ENCODE peak calls at places on chromosomes 3 and 15, in five cellular contexts. I, K, C, V and E are unnamed samples.

GRCh38 chr15:51132384-51133139 is 37.9 kb upstream of the TNFAIP8L3 start:
- DNase-seq in I (no peak), K (peak; percentile 74), C (peak; percentile 95), V (no peak), E (peak; percentile 77)

GRCh38 chr3:136428167-136428566 is 178.0 kb downstream of the PCCB start:
- DNase-seq in I (no peak), K (no peak), C (peak; percentile 6), V (no peak), E (no peak)

GRCh38 chr15:40909662-40910625 is 15.7 kb downstream of the VPS18 start:
- DNase-seq in I (no peak), K (no peak), C (peak; percentile 72), V (no peak), E (no peak)

GRCh38 chr15:38398134-38398533 is 55.8 kb upstream of the FAM98B start:
- DNase-seq in I (no peak), K (no peak), C (peak; percentile 96), V (peak; percentile 38), E (peak; percentile 52)

GRCh38 chr15:76393614-76394013 is 57.0 kb downstream of the ISL2 start:
- DNase-seq in I (no peak), K (no peak), C (peak; percentile 49), V (no peak), E (no peak)

GRCh38 chr15:77026501-77027110 is 31.7 kb downstream of the PSTPIP1 start:
- DNase-seq in I (no peak), K (no peak), C (no peak), V (no peak), E (no peak)

GRCh38 chr3:136862611-136862951 is 573 bp downstream of the NCK1 start:
- DNase-seq in I (no peak), K (peak; percentile 68), C (peak; percentile 79), V (peak; percentile 48), E (peak; percentile 49)

GRCh38 chr3:143849854-143850549 is 1.7 kb upstream of the SLC9A9 start:
- DNase-seq in I (no peak), K (no peak), C (peak; percentile 91), V (no peak), E (no peak)

GRCh38 chr3:10437995-10438901 is 67.1 kb downstream of the ATP2B2 start:
- DNase-seq in I (no peak), K (no peak), C (peak; percentile 6), V (no peak), E (no peak)

GRCh38 chr15:42202653-42203052 is 5.5 kb downstream of the VPS39 start:
- DNase-seq in I (no peak), K (no peak), C (no peak), V (no peak), E (no peak)

GRCh38 chr3:65669163-65669875 is 369.4 kb downstream of the MAGI1 start:
- DNase-seq in I (no peak), K (no peak), C (peak; percentile 83), V (no peak), E (no peak)

GRCh38 chr3:183313764-183314163 is 60.7 kb downstream of the B3GNT5 start:
- DNase-seq in I (no peak), K (no peak), C (no peak), V (no peak), E (no peak)

GRCh38 chr3:170483485-170484262 is 65.0 kb downstream of the CLDN11 start:
- DNase-seq in I (no peak), K (no peak), C (no peak), V (no peak), E (no peak)

GRCh38 chr3:72171946-72172345 is 387.0 kb upstream of the PROK2 start:
- DNase-seq in I (no peak), K (peak; percentile 85), C (peak; percentile 16), V (peak; percentile 33), E (peak; percentile 48)

GRCh38 chr3:36729204-36730056 is 34.9 kb downstream of the DCLK3 start:
- DNase-seq in I (no peak), K (no peak), C (peak; percentile 73), V (no peak), E (no peak)

GRCh38 chr3:47000198-47000815 is 20.8 kb downstream of the NBEAL2 start:
- DNase-seq in I (no peak), K (no peak), C (no peak), V (no peak), E (no peak)

GRCh38 chr3:49006591-49007067 is 562 bp upstream of the WDR6 start:
- DNase-seq in I (peak; percentile 25), K (peak; percentile 70), C (peak; percentile 72), V (peak; percentile 50), E (peak; percentile 56)

GRCh38 chr3:37227870-37228549 is 53.6 kb upstream of the LRRFIP2 start:
- DNase-seq in I (no peak), K (no peak), C (no peak), V (no peak), E (no peak)

GRCh38 chr15:31267161-31268107 is 59.2 kb upstream of the KLF13 start:
- DNase-seq in I (peak; percentile 5), K (no peak), C (no peak), V (peak; percentile 11), E (peak; percentile 8)

GRCh38 chr3:57755368-57756021 is 614 bp upstream of the SLMAP start:
- DNase-seq in I (no peak), K (no peak), C (peak; percentile 60), V (peak; percentile 23), E (peak; percentile 80)

GRCh38 chr3:45544024-45544718 is 50.4 kb upstream of the LIMD1 start:
- DNase-seq in I (no peak), K (no peak), C (no peak), V (no peak), E (no peak)

GRCh38 chr15:99123706-99124451 is 19.0 kb downstream of the SYNM start:
- DNase-seq in I (no peak), K (peak; percentile 86), C (peak; percentile 93), V (peak; percentile 87), E (peak; percentile 80)

GRCh38 chr15:80404057-80404718 is at the start of gene ARNT2:
- DNase-seq in I (no peak), K (peak; percentile 20), C (peak; percentile 5), V (peak; percentile 24), E (no peak)

GRCh38 chr3:180934638-180935037 is 22.2 kb downstream of the FXR1 start:
- DNase-seq in I (no peak), K (no peak), C (no peak), V (no peak), E (no peak)

GRCh38 chr3:63990733-63991132 is 32.6 kb downstream of the PSMD6 start:
- DNase-seq in I (no peak), K (no peak), C (no peak), V (no peak), E (no peak)

GRCh38 chr15:65416845-65417416 is 5.8 kb downstream of the IGDCC4 start:
- DNase-seq in I (no peak), K (peak; percentile 83), C (peak; percentile 75), V (peak; percentile 62), E (peak; percentile 73)

GRCh38 chr3:177470200-177470941 is 273.1 kb upstream of the TBL1XR1 start:
- DNase-seq in I (no peak), K (no peak), C (no peak), V (no peak), E (no peak)

GRCh38 chr3:177467268-177467985 is 270.1 kb upstream of the TBL1XR1 start:
- DNase-seq in I (no peak), K (no peak), C (no peak), V (no peak), E (no peak)

GRCh38 chr3:177468816-177469590 is 271.7 kb upstream of the TBL1XR1 start:
- DNase-seq in I (no peak), K (no peak), C (peak; percentile 86), V (no peak), E (no peak)

GRCh38 chr3:177466076-177466475 is 268.8 kb upstream of the TBL1XR1 start:
- DNase-seq in I (no peak), K (no peak), C (peak; percentile 34), V (no peak), E (no peak)

DNA sequence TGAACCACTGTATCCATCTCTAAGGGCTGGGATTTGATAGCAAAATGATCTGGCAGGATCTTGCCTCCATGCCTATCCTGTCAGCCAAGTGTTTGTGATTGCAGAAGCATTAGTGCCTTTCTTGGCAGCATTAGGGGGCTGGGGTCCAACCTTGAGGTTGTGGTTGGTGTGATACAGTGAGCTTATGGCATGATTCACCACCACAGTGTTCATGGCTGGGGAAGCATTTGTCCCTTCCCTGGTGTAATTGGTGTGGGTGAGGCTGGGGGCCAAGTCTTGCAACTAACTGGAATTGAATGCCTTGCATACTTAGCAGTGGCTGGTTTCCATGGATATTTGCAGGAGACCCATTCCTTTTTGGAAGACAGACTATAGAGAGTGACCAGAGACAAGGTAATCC is 271.0 kb upstream of the TBL1XR1 start:
- DNase-seq in I (no peak), K (no peak), C (peak; percentile 98), V (peak; percentile 25), E (no peak)
- H3K4me3 ChIP-seq in I (no peak overlapping the region), K (no peak overlapping the region), C (no peak overlapping the region), V (no peak overlapping the region), E (no peak overlapping the region)

GRCh38 chr3:120681018-120681417 is 1.0 kb downstream of the HGD start:
- DNase-seq in I (no peak), K (no peak), C (no peak), V (no peak), E (no peak)

GRCh38 chr3:120680193-120680894 is 1.7 kb downstream of the HGD start:
- DNase-seq in I (no peak), K (no peak), C (no peak), V (no peak), E (no peak)

GRCh38 chr3:120681506-120682038 is 467 bp downstream of the HGD start:
- DNase-seq in I (no peak), K (no peak), C (no peak), V (no peak), E (no peak)

GRCh38 chr3:120678331-120678845 is 3.7 kb downstream of the HGD start:
- DNase-seq in I (no peak), K (no peak), C (peak; percentile 88), V (no peak), E (peak; percentile 63)

DNA sequence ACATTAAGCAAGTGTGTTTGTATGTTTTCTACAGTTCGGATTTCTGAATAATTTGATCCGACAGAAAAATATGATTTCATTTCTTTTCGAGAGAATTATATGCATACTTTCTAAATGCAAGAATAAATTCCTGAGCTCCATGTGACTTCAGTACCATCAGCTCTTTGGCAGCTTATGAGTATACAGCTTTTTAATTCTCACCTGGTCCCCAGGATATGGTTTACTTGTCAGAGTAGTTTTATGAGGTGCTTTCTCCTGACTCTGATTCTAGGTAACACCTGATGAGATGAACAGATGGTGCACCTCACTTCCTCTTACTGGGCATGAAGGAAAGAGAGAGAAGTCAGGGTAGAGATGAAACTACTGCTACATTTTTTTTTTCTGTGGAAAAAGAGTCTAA is 3.1 kb downstream of the HGD start:
- DNase-seq in I (no peak), K (no peak), C (no peak), V (no peak), E (no peak)
- H3K4me3 ChIP-seq in I (no peak overlapping the region), K (no peak overlapping the region), C (no peak overlapping the region), V (no peak overlapping the region), E (no peak overlapping the region)

GRCh38 chr3:51966016-51966415 is 1.2 kb downstream of the PCBP4 start:
- DNase-seq in I (no peak), K (no peak), C (no peak), V (no peak), E (no peak)
- H3K4me3 ChIP-seq in I (no peak overlapping the region), K (no peak overlapping the region), C (no peak overlapping the region), V (peak overlapping the region; percentile 85), E (no peak overlapping the region)

DNA sequence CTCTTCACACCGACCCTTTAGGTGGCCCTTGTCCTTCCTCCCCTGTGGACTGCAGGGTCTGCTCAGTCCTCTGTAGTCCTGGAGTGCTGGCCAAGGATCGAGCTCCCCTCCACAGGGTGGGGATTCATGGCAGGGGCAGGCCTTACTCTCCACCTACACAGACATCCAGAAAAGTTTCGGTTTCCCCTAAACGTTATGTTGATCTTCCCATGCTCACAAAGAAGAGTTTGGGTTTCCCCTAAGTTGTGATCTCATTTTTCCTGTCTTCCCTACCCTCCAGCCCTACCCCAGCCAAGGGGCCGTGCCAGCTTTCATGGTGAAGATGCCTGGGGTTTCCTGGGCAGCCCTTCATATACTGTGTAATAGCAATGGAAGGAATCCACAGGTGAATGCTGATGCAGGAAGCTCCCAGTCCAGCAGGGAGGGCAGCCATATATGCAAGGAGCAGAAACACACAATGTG is 10.3 kb downstream of the STOML1 start:
- DNase-seq in I (no peak), K (no peak), C (peak; percentile 12), V (no peak), E (no peak)
- H3K4me3 ChIP-seq in I (no peak overlapping the region), K (no peak overlapping the region), C (no peak overlapping the region), V (peak overlapping the region; percentile 44), E (no peak overlapping the region)